ENCODE peak calls at places on chromosomes 11 and 22, in nine cellular contexts. One of them, this sample, is unnamed. For H3K4me1, the result is how much of the 10 kb centered on the place peaks cover.

GRCh38 chr22:22141771-22142591 is 102.6 kb upstream of the VPREB1 start:
- DNase-seq in fibroblast of lung: no peak
- DNase-seq in CD8-positive, alpha-beta memory T cell: no peak
- DNase-seq in left ventricle myocardium inferior: no peak
- DNase-seq in cardiac muscle cell: no peak
- DNase-seq in hepatocyte: no peak
- DNase-seq in CD4-positive, CD25-positive, alpha-beta regulatory T cell: no peak
- DNase-seq in heart left ventricle: no peak
- DNase-seq in IMR-90: no peak
- DNase-seq in this sample: no peak

GRCh38 chr11:8294251-8294935 is 30.7 kb upstream of the LMO1 start:
- DNase-seq in left ventricle myocardium inferior: no peak
- DNase-seq in hepatocyte: no peak
- DNase-seq in cardiac muscle cell: no peak
- DNase-seq in heart left ventricle: no peak
- DNase-seq in fibroblast of lung: no peak
- DNase-seq in IMR-90: no peak
- DNase-seq in CD8-positive, alpha-beta memory T cell: no peak
- DNase-seq in CD4-positive, CD25-positive, alpha-beta regulatory T cell: no peak
- DNase-seq in this sample: no peak

GRCh38 chr22:43455861-43456260 is 44.0 kb downstream of the MPPED1 start:
- DNase-seq in CD8-positive, alpha-beta memory T cell: no peak
- DNase-seq in cardiac muscle cell: no peak
- DNase-seq in IMR-90: no peak
- DNase-seq in hepatocyte: no peak
- DNase-seq in heart left ventricle: no peak
- DNase-seq in CD4-positive, CD25-positive, alpha-beta regulatory T cell: no peak
- DNase-seq in fibroblast of lung: no peak
- DNase-seq in left ventricle myocardium inferior: no peak
- DNase-seq in this sample: peak

GRCh38 chr11:131737357-131737756 is 366.9 kb downstream of the NTM start:
- DNase-seq in heart left ventricle: no peak
- DNase-seq in left ventricle myocardium inferior: no peak
- DNase-seq in fibroblast of lung: no peak
- DNase-seq in cardiac muscle cell: peak
- DNase-seq in IMR-90: no peak
- DNase-seq in hepatocyte: no peak
- DNase-seq in CD4-positive, CD25-positive, alpha-beta regulatory T cell: no peak
- DNase-seq in CD8-positive, alpha-beta memory T cell: no peak
- DNase-seq in this sample: no peak

GRCh38 chr11:134754823-134755198 is 342.8 kb upstream of the B3GAT1 start:
- DNase-seq in fibroblast of lung: no peak
- DNase-seq in heart left ventricle: no peak
- DNase-seq in CD8-positive, alpha-beta memory T cell: no peak
- DNase-seq in cardiac muscle cell: no peak
- DNase-seq in IMR-90: no peak
- DNase-seq in CD4-positive, CD25-positive, alpha-beta regulatory T cell: no peak
- DNase-seq in hepatocyte: peak
- DNase-seq in left ventricle myocardium inferior: no peak
- DNase-seq in this sample: no peak

GRCh38 chr11:86446163-86446923 is 71.7 kb downstream of the CCDC81 start:
- DNase-seq in CD8-positive, alpha-beta memory T cell: no peak
- DNase-seq in heart left ventricle: no peak
- DNase-seq in hepatocyte: no peak
- DNase-seq in fibroblast of lung: no peak
- DNase-seq in IMR-90: no peak
- DNase-seq in cardiac muscle cell: no peak
- DNase-seq in left ventricle myocardium inferior: no peak
- DNase-seq in CD4-positive, CD25-positive, alpha-beta regulatory T cell: no peak
- DNase-seq in this sample: no peak

GRCh38 chr11:72781313-72782080 is 12.3 kb downstream of the STARD10 start:
- DNase-seq in heart left ventricle: no peak
- DNase-seq in fibroblast of lung: no peak
- DNase-seq in left ventricle myocardium inferior: peak
- DNase-seq in CD4-positive, CD25-positive, alpha-beta regulatory T cell: peak
- DNase-seq in cardiac muscle cell: peak
- DNase-seq in hepatocyte: peak
- DNase-seq in IMR-90: no peak
- DNase-seq in CD8-positive, alpha-beta memory T cell: peak
- DNase-seq in this sample: peak

GRCh38 chr11:3200388-3201111 is 18.1 kb downstream of the MRGPRG start:
- DNase-seq in CD8-positive, alpha-beta memory T cell: no peak
- DNase-seq in fibroblast of lung: no peak
- DNase-seq in cardiac muscle cell: no peak
- DNase-seq in left ventricle myocardium inferior: no peak
- DNase-seq in CD4-positive, CD25-positive, alpha-beta regulatory T cell: no peak
- DNase-seq in IMR-90: no peak
- DNase-seq in heart left ventricle: no peak
- DNase-seq in hepatocyte: no peak
- DNase-seq in this sample: peak

GRCh38 chr22:39171623-39172264 is 19.3 kb upstream of the CBX7 start:
- DNase-seq in CD4-positive, CD25-positive, alpha-beta regulatory T cell: no peak
- DNase-seq in heart left ventricle: no peak
- DNase-seq in CD8-positive, alpha-beta memory T cell: no peak
- DNase-seq in hepatocyte: no peak
- DNase-seq in cardiac muscle cell: no peak
- DNase-seq in fibroblast of lung: no peak
- DNase-seq in IMR-90: no peak
- DNase-seq in left ventricle myocardium inferior: no peak
- DNase-seq in this sample: no peak

GRCh38 chr11:86577663-86578636 is 94.5 kb downstream of the ME3 start:
- DNase-seq in left ventricle myocardium inferior: peak
- DNase-seq in IMR-90: peak
- DNase-seq in CD4-positive, CD25-positive, alpha-beta regulatory T cell: no peak
- DNase-seq in cardiac muscle cell: peak
- DNase-seq in CD8-positive, alpha-beta memory T cell: no peak
- DNase-seq in fibroblast of lung: peak
- DNase-seq in heart left ventricle: peak
- DNase-seq in hepatocyte: peak
- DNase-seq in this sample: peak

GRCh38 chr11:118792642-118793124 is 1.7 kb upstream of the DDX6 start:
- DNase-seq in IMR-90: peak
- DNase-seq in CD8-positive, alpha-beta memory T cell: peak
- DNase-seq in heart left ventricle: peak
- DNase-seq in fibroblast of lung: peak
- DNase-seq in hepatocyte: peak
- DNase-seq in left ventricle myocardium inferior: peak
- DNase-seq in CD4-positive, CD25-positive, alpha-beta regulatory T cell: peak
- DNase-seq in cardiac muscle cell: peak
- DNase-seq in this sample: peak

GRCh38 chr11:81990659-81991443 is 742.8 kb downstream of the FAM181B start:
- DNase-seq in IMR-90: no peak
- DNase-seq in CD8-positive, alpha-beta memory T cell: no peak
- DNase-seq in heart left ventricle: no peak
- DNase-seq in left ventricle myocardium inferior: no peak
- DNase-seq in hepatocyte: no peak
- DNase-seq in fibroblast of lung: no peak
- DNase-seq in cardiac muscle cell: no peak
- DNase-seq in CD4-positive, CD25-positive, alpha-beta regulatory T cell: no peak
- DNase-seq in this sample: no peak

GRCh38 chr22:41437198-41437597 is 9.4 kb downstream of the TOB2 start:
- DNase-seq in CD8-positive, alpha-beta memory T cell: no peak
- DNase-seq in IMR-90: no peak
- DNase-seq in fibroblast of lung: no peak
- DNase-seq in heart left ventricle: no peak
- DNase-seq in left ventricle myocardium inferior: no peak
- DNase-seq in cardiac muscle cell: no peak
- DNase-seq in hepatocyte: no peak
- DNase-seq in CD4-positive, CD25-positive, alpha-beta regulatory T cell: no peak
- DNase-seq in this sample: no peak

GRCh38 chr11:28049338-28050216 is 58.4 kb downstream of the KIF18A start:
- DNase-seq in CD8-positive, alpha-beta memory T cell: no peak
- DNase-seq in hepatocyte: no peak
- DNase-seq in IMR-90: peak
- DNase-seq in cardiac muscle cell: peak
- DNase-seq in left ventricle myocardium inferior: no peak
- DNase-seq in CD4-positive, CD25-positive, alpha-beta regulatory T cell: no peak
- DNase-seq in heart left ventricle: no peak
- DNase-seq in fibroblast of lung: peak
- DNase-seq in this sample: no peak

GRCh38 chr11:15507592-15507991 is 392.9 kb downstream of the INSC start:
- DNase-seq in CD8-positive, alpha-beta memory T cell: no peak
- DNase-seq in hepatocyte: peak
- DNase-seq in fibroblast of lung: peak
- DNase-seq in IMR-90: no peak
- DNase-seq in CD4-positive, CD25-positive, alpha-beta regulatory T cell: no peak
- DNase-seq in cardiac muscle cell: no peak
- DNase-seq in heart left ventricle: no peak
- DNase-seq in left ventricle myocardium inferior: no peak
- DNase-seq in this sample: no peak

GRCh38 chr11:85718991-85719807 is 33.2 kb upstream of the CCDC89 start:
- DNase-seq in fibroblast of lung: peak
- DNase-seq in heart left ventricle: peak
- DNase-seq in IMR-90: peak
- DNase-seq in cardiac muscle cell: peak
- DNase-seq in CD4-positive, CD25-positive, alpha-beta regulatory T cell: no peak
- DNase-seq in hepatocyte: peak
- DNase-seq in CD8-positive, alpha-beta memory T cell: no peak
- DNase-seq in left ventricle myocardium inferior: peak
- DNase-seq in this sample: peak

GRCh38 chr22:40345801-40346177 is 511 bp upstream of the ADSL start:
- DNase-seq in fibroblast of lung: peak
- DNase-seq in CD8-positive, alpha-beta memory T cell: peak
- DNase-seq in hepatocyte: peak
- DNase-seq in IMR-90: no peak
- DNase-seq in heart left ventricle: no peak
- DNase-seq in cardiac muscle cell: peak
- DNase-seq in left ventricle myocardium inferior: no peak
- DNase-seq in CD4-positive, CD25-positive, alpha-beta regulatory T cell: peak
- DNase-seq in this sample: peak
- H3K27ac ChIP-seq in fibroblast of lung: peak
- H3K27ac ChIP-seq in CD8-positive, alpha-beta memory T cell: peak
- H3K27ac ChIP-seq in hepatocyte: peak
- H3K27ac ChIP-seq in IMR-90: peak
- H3K27ac ChIP-seq in heart left ventricle: peak
- H3K27ac ChIP-seq in cardiac muscle cell: peak
- H3K27ac ChIP-seq in left ventricle myocardium inferior: peak
- H3K27ac ChIP-seq in CD4-positive, CD25-positive, alpha-beta regulatory T cell: peak
- H3K27ac ChIP-seq in this sample: no peak

DNA sequence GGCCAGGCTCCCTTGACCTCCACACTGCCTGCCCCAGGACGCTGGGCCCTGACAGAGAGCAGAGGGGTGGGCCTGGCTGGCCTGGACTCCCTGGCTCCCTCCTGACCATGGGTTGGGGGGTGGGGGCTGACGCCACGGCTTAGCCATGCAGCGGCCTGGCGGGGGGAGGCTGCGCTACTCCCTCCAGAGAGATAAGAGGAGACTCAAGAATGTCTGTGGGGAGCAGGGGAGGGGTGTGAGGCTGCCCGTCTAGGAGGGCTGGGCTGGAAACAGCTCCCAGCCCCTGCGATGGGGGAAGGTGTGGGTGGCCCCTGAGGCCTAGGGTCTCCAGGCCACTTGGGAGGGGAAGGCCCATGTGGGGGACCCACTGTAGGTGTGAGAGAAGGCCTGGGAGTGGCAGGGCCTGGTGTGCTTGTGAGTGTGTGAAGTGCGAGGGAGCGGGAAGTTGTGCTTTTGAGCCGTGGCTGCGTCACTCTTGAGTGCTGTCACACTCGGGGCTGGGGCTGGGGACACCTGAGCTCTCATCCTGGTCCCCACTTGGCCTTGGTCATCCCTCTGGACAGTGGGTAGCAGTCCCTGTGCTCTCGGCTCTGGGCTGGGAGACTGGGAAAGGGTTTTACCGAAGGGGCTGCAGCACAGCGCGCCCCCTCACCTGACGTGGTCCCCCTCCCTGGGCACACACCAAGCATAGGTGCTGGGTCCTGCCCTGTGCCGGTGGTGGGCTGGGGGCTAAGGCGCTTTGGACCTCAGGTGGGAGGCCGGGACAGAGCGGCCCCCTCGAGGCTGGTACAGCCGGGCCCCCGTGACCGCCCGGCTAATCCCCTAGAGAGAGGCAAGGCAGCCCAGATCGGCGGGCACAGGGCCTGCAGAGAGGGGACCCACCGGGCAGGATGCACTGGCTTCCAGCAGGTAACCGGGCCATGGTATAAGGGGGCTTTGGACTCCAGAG is 2.4 kb downstream of the MYRF start:
- DNase-seq in heart left ventricle: no peak
- DNase-seq in cardiac muscle cell: peak
- DNase-seq in left ventricle myocardium inferior: no peak
- DNase-seq in fibroblast of lung: peak
- DNase-seq in IMR-90: peak
- DNase-seq in CD8-positive, alpha-beta memory T cell: no peak
- DNase-seq in CD4-positive, CD25-positive, alpha-beta regulatory T cell: no peak
- DNase-seq in hepatocyte: peak
- DNase-seq in this sample: no peak
- H3K4me1 ChIP-seq in heart left ventricle: under half
- H3K4me1 ChIP-seq in cardiac muscle cell: under half
- H3K4me1 ChIP-seq in left ventricle myocardium inferior: under half
- H3K4me1 ChIP-seq in fibroblast of lung: under half
- H3K4me1 ChIP-seq in IMR-90: under half
- H3K4me1 ChIP-seq in CD8-positive, alpha-beta memory T cell: under half
- H3K4me1 ChIP-seq in CD4-positive, CD25-positive, alpha-beta regulatory T cell: under half
- H3K4me1 ChIP-seq in hepatocyte: half or more
- H3K4me1 ChIP-seq in this sample: under half

DNA sequence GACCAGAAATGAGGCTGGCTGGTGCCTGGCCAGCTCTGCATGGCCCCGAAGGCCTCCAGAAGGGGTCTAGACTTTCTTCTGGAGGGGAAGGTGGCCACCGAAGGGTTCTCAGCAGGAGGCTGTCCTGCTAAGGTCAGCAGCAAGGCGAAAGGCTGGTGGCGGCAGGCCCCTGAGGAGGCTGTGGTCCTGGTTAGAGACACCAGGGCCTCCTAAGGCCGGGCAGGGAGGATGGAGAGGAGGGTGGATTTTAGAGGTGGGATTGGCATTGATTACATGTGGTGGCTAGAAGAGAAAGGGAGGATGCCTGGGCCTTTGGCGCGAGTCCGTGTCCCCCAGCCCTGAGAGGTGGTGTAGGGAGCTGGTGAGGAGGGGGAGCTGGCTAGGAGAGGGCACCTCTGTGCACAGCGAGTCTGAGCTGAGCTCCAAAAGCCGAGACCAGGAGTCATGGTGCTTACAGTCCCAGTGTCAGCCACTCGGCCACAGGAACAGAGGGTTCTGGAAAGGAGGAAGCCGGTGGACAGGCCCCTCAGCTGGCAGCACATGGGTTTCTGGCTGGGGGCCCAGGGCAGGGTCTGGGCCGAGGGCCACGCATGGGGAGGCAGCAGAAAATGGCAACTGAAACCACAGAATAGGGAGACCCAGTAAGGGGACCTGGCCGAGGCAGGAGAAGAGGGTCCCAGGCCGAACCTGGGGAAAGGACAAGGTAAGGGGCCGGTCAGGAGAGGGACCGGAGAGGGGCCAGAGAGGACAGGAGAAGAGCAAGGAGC is 2.5 kb downstream of the FERMT3 start:
- DNase-seq in heart left ventricle: no peak
- DNase-seq in hepatocyte: no peak
- DNase-seq in IMR-90: no peak
- DNase-seq in cardiac muscle cell: no peak
- DNase-seq in left ventricle myocardium inferior: no peak
- DNase-seq in CD4-positive, CD25-positive, alpha-beta regulatory T cell: no peak
- DNase-seq in CD8-positive, alpha-beta memory T cell: no peak
- DNase-seq in fibroblast of lung: no peak
- DNase-seq in this sample: no peak
- H3K27ac ChIP-seq in heart left ventricle: peak
- H3K27ac ChIP-seq in hepatocyte: no peak
- H3K27ac ChIP-seq in IMR-90: no peak
- H3K27ac ChIP-seq in cardiac muscle cell: no peak
- H3K27ac ChIP-seq in left ventricle myocardium inferior: peak
- H3K27ac ChIP-seq in CD4-positive, CD25-positive, alpha-beta regulatory T cell: peak
- H3K27ac ChIP-seq in CD8-positive, alpha-beta memory T cell: peak
- H3K27ac ChIP-seq in fibroblast of lung: no peak
- H3K27ac ChIP-seq in this sample: no peak

GRCh38 chr11:65442952-65443351 is 20.4 kb downstream of the NEAT1 start:
- DNase-seq in hepatocyte: no peak
- DNase-seq in CD4-positive, CD25-positive, alpha-beta regulatory T cell: no peak
- DNase-seq in heart left ventricle: no peak
- DNase-seq in IMR-90: peak
- DNase-seq in cardiac muscle cell: peak
- DNase-seq in CD8-positive, alpha-beta memory T cell: no peak
- DNase-seq in left ventricle myocardium inferior: no peak
- DNase-seq in fibroblast of lung: peak
- DNase-seq in this sample: no peak
- H3K4me1 ChIP-seq in hepatocyte: under half
- H3K4me1 ChIP-seq in CD4-positive, CD25-positive, alpha-beta regulatory T cell: under half
- H3K4me1 ChIP-seq in heart left ventricle: under half
- H3K4me1 ChIP-seq in IMR-90: under half
- H3K4me1 ChIP-seq in cardiac muscle cell: under half
- H3K4me1 ChIP-seq in CD8-positive, alpha-beta memory T cell: under half
- H3K4me1 ChIP-seq in left ventricle myocardium inferior: half or more
- H3K4me1 ChIP-seq in fibroblast of lung: under half
- H3K4me1 ChIP-seq in this sample: under half

This sample was measured in aorta.